ENCODE peak calls at places on chromosome 6, in ten cellular contexts. Q is AG04450; N is activated B cell treated with CpG ODN at 0.5 μM for 24 hours; A is H9; V is osteocyte; B is AG09309; K is PC-9; Y is nephron progenitor cell; J is heart right ventricle; H is CD4-positive, alpha-beta T cell. O is an unnamed sample.

GRCh38 chr6:134410531-134410930 is 92.6 kb upstream of the SGK1 start:
- DNase-seq in V (no peak), B (no peak), K (no peak), A (no peak), Y (no peak), J (no peak), H (no peak), Q (no peak), N (no peak), O (no peak)

GRCh38 chr6:150269857-150270223 is 99.0 kb upstream of the IYD start:
- DNase-seq in B (no peak), H (no peak), K (peak), Y (no peak), N (no peak), J (no peak), V (no peak), Q (no peak), A (peak), O (no peak)

GRCh38 chr6:170553686-170554085 is 483 bp upstream of the TBP start:
- DNase-seq in Q (no peak), N (no peak), K (peak), A (no peak), Y (no peak), H (no peak), J (no peak), V (no peak), B (no peak), O (no peak)

GRCh38 chr6:158381214-158381613 is 68.9 kb downstream of the TULP4 start:
- DNase-seq in H (no peak), Y (no peak), V (no peak), N (no peak), B (no peak), A (no peak), J (no peak), Q (no peak), K (no peak), O (no peak)

GRCh38 chr6:12068899-12069557 is 56.9 kb downstream of the HIVEP1 start:
- DNase-seq in N (no peak), J (no peak), Y (no peak), A (no peak), K (peak), V (no peak), H (no peak), B (no peak), Q (no peak), O (no peak)

GRCh38 chr6:130587778-130588520 is 222.1 kb downstream of the TMEM200A start:
- DNase-seq in Q (peak), Y (no peak), K (no peak), J (no peak), N (no peak), V (no peak), A (no peak), H (no peak), B (peak), O (no peak)

GRCh38 chr6:105651969-105652368 is 249.1 kb upstream of the PREP start:
- DNase-seq in Y (no peak), J (no peak), A (no peak), K (no peak), N (no peak), B (no peak), Q (no peak), V (no peak), H (no peak), O (no peak)

GRCh38 chr6:139376054-139376355 is 1.6 kb upstream of the CITED2 start:
- DNase-seq in A (no peak), Q (no peak), Y (no peak), H (no peak), B (no peak), J (peak), K (no peak), N (no peak), V (no peak), O (no peak)

GRCh38 chr6:32432050-32432450 is 7.6 kb upstream of the HLA-DRA start:
- DNase-seq in J (no peak), Q (no peak), B (no peak), K (no peak), V (no peak), H (no peak), Y (no peak), N (no peak), A (no peak), O (no peak)

GRCh38 chr6:34359438-34360158 is 32.9 kb downstream of the NUDT3 start:
- DNase-seq in V (no peak), K (no peak), Y (no peak), N (no peak), B (peak), A (no peak), H (no peak), J (no peak), Q (no peak), O (no peak)

GRCh38 chr6:42848700-42849099 is 30.7 kb upstream of the RPL7L1 start:
- DNase-seq in J (no peak), B (no peak), Q (no peak), K (no peak), N (no peak), H (no peak), Y (no peak), V (no peak), A (no peak), O (no peak)

GRCh38 chr6:2687456-2687855 is 63.3 kb downstream of the MYLK4 start:
- DNase-seq in H (no peak), Q (no peak), A (no peak), V (no peak), N (no peak), B (no peak), Y (no peak), J (no peak), K (no peak), O (no peak)

GRCh38 chr6:96899019-96899418 is 1.3 kb upstream of the NDUFAF4 start:
- DNase-seq in Y (no peak), K (peak), B (no peak), J (no peak), V (no peak), Q (peak), A (no peak), N (no peak), H (no peak), O (no peak)

GRCh38 chr6:25331085-25331685 is 52.0 kb downstream of the CARMIL1 start:
- DNase-seq in Y (no peak), A (no peak), J (no peak), B (no peak), K (no peak), N (no peak), H (no peak), V (no peak), Q (no peak), O (no peak)

GRCh38 chr6:3438190-3439167 is 18.4 kb downstream of the SLC22A23 start:
- DNase-seq in Q (peak), J (no peak), H (no peak), B (peak), N (no peak), K (no peak), V (no peak), A (no peak), Y (peak), O (no peak)

GRCh38 chr6:34506718-34507117 is 40.8 kb downstream of the PACSIN1 start:
- DNase-seq in H (no peak), Y (no peak), J (no peak), N (no peak), A (no peak), K (no peak), B (no peak), V (no peak), Q (no peak), O (no peak)

GRCh38 chr6:3749991-3750323 is 1.6 kb downstream of the PXDC1 start:
- DNase-seq in Q (no peak), H (no peak), V (peak), N (no peak), K (no peak), Y (no peak), J (no peak), B (no peak), A (no peak), O (no peak)

GRCh38 chr6:159979136-159979874 is 10.4 kb downstream of the IGF2R start:
- DNase-seq in J (peak), Y (no peak), K (peak), H (peak), Q (no peak), V (no peak), N (peak), A (no peak), B (no peak), O (no peak)

GRCh38 chr6:2951723-2952122 is 19.6 kb downstream of the SERPINB6 start:
- DNase-seq in J (peak), H (no peak), Y (no peak), V (peak), B (no peak), A (peak), Q (no peak), K (no peak), N (no peak), O (no peak)

GRCh38 chr6:2081155-2082138 is 164.0 kb downstream of the GMDS start:
- DNase-seq in V (no peak), J (no peak), N (no peak), Y (no peak), H (no peak), K (no peak), Q (no peak), A (no peak), B (no peak), O (no peak)

GRCh38 chr6:29524982-29525639 is 34.4 kb downstream of the UBD start:
- DNase-seq in A (no peak), V (no peak), Y (no peak), K (no peak), B (no peak), N (no peak), Q (no peak), J (no peak), H (no peak), O (no peak)

GRCh38 chr6:46917002-46917401 is 4.7 kb downstream of the ADGRF5 start:
- DNase-seq in J (no peak), N (no peak), B (no peak), Y (no peak), K (no peak), Q (no peak), A (no peak), H (no peak), V (no peak), O (no peak)

GRCh38 chr6:138533667-138534066 is 34.4 kb upstream of the NHSL1 start:
- DNase-seq in V (no peak), N (no peak), A (no peak), B (no peak), H (no peak), Q (no peak), K (peak), J (no peak), Y (no peak), O (no peak)

GRCh38 chr6:7060769-7061516 is 46.8 kb upstream of the RREB1 start:
- DNase-seq in Y (no peak), J (no peak), N (no peak), Q (no peak), V (no peak), K (peak), A (no peak), H (no peak), B (no peak), O (no peak)

GRCh38 chr6:37209461-37210205 is 39.7 kb downstream of the PIM1 start:
- DNase-seq in J (no peak), A (no peak), N (no peak), B (no peak), Y (no peak), K (no peak), V (no peak), H (peak), Q (no peak), O (no peak)

GRCh38 chr6:139129284-139129683 is 5.6 kb upstream of the HECA start:
- DNase-seq in N (no peak), K (no peak), Y (no peak), H (no peak), Q (no peak), J (no peak), B (peak), V (no peak), A (no peak), O (no peak)

GRCh38 chr6:45845546-45845945 is 170.1 kb downstream of the CLIC5 start:
- DNase-seq in B (peak), A (no peak), H (no peak), N (no peak), K (peak), J (no peak), Q (no peak), V (no peak), Y (no peak), O (no peak)

DNA sequence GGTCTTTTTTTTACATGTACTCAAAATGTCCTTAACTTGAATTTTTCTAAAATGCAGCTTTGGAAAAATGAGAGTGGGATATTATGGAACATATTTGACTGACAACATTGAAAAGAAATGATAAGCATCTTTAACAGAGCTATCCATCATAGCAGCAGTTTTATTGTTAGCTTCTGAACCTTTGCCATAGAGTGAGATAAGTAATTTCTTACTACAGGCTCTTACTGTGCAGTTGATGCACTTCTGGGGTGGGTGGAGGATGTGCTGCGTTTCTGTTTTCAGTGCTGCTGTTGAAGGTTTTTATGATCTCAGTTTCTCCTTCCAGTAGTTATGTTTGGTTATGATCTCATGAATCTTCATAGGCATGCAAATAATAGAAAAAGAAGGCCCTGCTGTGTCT is 267.0 kb downstream of the TMEM242 start:
- DNase-seq in Q (no peak), J (no peak), K (no peak), V (no peak), B (no peak), N (no peak), H (no peak), Y (no peak), A (no peak), O (no peak)
- TF ChIP-seq CTCF in Q (no peak), J (no peak), K (no peak), V (no peak), B (no peak), N (no peak), H (no peak), Y (no peak), A (no peak), O (no peak)

GRCh38 chr6:40661726-40662125 is 74.6 kb upstream of the LRFN2 start:
- DNase-seq in A (no peak), N (no peak), H (no peak), Q (no peak), Y (no peak), K (no peak), V (no peak), J (no peak), B (no peak), O (no peak)
- TF ChIP-seq CTCF in A (no peak), N (no peak), H (no peak), Q (no peak), Y (no peak), K (no peak), V (no peak), J (no peak), B (no peak), O (no peak)

GRCh38 chr6:101395345-101395744 is 1.8 kb downstream of the GRIK2 start:
- DNase-seq in J (no peak), H (no peak), Q (no peak), B (no peak), V (no peak), Y (no peak), K (no peak), A (no peak), N (no peak), O (no peak)
- TF ChIP-seq CTCF in J (no peak), H (no peak), Q (peak), B (peak), V (peak), Y (no peak), K (peak), A (no peak), N (no peak), O (peak)

GRCh38 chr6:71277926-71278594 is 10.6 kb upstream of the OGFRL1 start:
- DNase-seq in Y (no peak), K (no peak), V (no peak), H (no peak), Q (no peak), J (no peak), N (no peak), A (no peak), B (no peak), O (no peak)
- TF ChIP-seq CTCF in Y (no peak), K (no peak), V (no peak), H (no peak), Q (no peak), J (no peak), N (no peak), A (no peak), B (no peak), O (no peak)

GRCh38 chr6:14119764-14120163 is 2.2 kb downstream of the CD83 start:
- DNase-seq in Q (no peak), H (no peak), K (no peak), N (no peak), J (no peak), A (no peak), V (no peak), B (no peak), Y (no peak), O (no peak)

GRCh38 chr6:14118444-14118843 is 872 bp downstream of the CD83 start:
- DNase-seq in Y (no peak), H (no peak), Q (no peak), K (no peak), N (no peak), V (no peak), J (no peak), A (no peak), B (no peak), O (no peak)

GRCh38 chr6:14120556-14120955 is 3.0 kb downstream of the CD83 start:
- DNase-seq in H (no peak), Y (no peak), N (no peak), J (no peak), K (no peak), Q (no peak), B (no peak), V (no peak), A (no peak), O (no peak)

GRCh38 chr6:14118091-14118439 is 493 bp downstream of the CD83 start:
- DNase-seq in N (no peak), B (no peak), H (no peak), V (no peak), Y (no peak), A (no peak), K (no peak), J (no peak), Q (no peak), O (no peak)

DNA sequence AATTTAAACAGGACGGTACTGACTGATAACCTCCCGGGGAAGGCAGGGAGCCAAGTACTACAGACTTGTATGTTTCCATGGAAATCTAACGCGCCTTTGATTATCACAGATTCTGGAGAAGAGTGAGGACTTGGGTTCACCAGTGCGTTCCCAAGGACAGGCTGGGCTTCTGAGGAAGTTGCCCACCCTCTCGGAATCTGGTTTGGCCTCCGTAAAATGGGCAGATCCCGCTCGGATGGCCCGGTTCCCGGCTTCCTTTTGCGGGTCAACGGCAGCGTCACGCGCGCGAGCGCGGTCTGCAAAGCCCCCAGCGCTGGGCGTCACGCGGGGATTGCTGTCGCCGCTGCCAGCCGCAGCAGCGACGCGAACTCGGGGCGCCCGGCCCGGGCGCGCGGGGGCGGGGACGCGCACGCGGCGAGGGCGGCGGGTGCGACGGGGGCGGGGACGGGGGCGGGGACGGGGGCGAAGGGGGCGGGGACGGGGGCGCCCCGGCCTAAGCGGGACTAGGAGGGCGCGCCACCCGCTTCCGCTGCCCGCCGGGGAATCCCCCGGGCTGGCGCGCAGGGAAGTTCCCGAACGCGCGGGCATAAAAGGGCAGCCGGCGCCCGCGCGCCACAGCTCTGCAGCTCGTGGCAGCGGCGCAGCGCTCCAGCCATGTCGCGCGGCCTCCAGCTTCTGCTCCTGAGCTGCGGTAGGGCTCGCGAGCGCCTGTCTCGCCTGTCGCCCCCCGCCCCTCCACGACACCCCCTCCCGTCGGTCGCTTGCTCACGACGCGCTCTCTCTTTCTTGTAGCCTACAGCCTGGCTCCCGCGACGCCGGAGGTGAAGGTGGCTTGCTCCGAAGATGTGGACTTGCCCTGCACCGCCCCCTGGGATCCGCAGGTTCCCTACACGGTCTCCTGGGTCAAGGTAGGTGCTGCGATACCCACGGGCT is at the start of gene CD83:
- DNase-seq in Q (no peak), A (peak), K (peak), J (peak), N (peak), V (no peak), B (no peak), Y (peak), H (peak), O (peak)
- TF ChIP-seq CTCF in Q (peak), A (peak), K (no peak), J (no peak), N (no peak), V (peak), B (peak), Y (no peak), H (no peak), O (no peak)

GRCh38 chr6:15816661-15817060 is 153.8 kb upstream of the DTNBP1 start:
- DNase-seq in A (no peak), B (no peak), H (no peak), Q (no peak), J (no peak), V (no peak), Y (no peak), N (no peak), K (no peak), O (no peak)

GRCh38 chr6:15817100-15817499 is 154.3 kb upstream of the DTNBP1 start:
- DNase-seq in A (no peak), Q (no peak), K (no peak), V (no peak), B (no peak), N (no peak), Y (no peak), H (no peak), J (no peak), O (no peak)

GRCh38 chr6:15810618-15811017 is 147.8 kb upstream of the DTNBP1 start:
- DNase-seq in V (no peak), B (no peak), Q (no peak), J (no peak), A (no peak), Y (no peak), H (no peak), K (no peak), N (no peak), O (no peak)

DNA sequence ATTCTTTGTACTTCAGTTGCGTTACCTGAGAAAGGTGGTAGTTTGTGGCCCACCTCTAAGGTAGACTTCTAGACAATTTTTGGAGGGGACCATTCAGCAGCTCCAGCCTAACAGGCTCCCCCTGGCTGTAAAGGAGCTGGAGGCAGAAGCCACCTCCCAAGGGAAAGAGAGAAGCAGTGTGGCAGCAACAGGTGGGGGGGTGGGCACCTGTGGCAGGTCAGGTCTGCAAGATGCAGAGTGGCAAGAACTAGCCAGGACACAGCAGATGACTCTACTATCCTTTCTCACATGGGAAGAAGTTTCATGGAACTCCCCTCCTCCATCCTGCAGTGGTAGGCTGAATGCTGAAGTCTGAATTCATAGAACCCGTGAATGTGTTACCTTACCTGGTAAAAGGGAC is 148.3 kb upstream of the DTNBP1 start:
- DNase-seq in Y (no peak), K (no peak), B (no peak), A (no peak), H (no peak), N (no peak), V (no peak), Q (no peak), J (no peak), O (no peak)
- TF ChIP-seq CTCF in Y (no peak), K (no peak), B (no peak), A (peak), H (no peak), N (no peak), V (no peak), Q (no peak), J (no peak), O (peak)

DNA sequence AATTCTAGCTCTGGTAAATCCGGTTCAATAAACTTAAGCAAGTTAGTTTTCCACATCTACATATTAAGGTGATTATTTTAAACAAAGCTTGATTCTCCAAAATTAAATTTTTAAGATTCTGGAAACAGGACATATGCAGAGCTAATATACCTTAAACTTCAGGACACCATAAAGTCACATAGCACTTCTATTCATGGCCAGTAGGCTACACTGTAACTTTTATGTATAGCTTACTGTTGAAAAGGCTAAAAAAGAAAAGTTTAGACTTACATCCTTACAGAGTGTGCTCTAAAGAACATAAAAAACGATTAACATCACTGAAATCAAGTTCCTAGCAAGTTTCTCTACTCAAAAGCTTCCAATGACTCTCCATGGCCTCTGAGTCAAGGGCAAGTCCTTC is 224.7 kb downstream of the PTPRK start:
- DNase-seq in B (no peak), Y (no peak), H (no peak), N (no peak), J (no peak), Q (no peak), K (no peak), A (no peak), V (no peak), O (no peak)
- TF ChIP-seq CTCF in B (no peak), Y (no peak), H (no peak), N (no peak), J (no peak), Q (no peak), K (no peak), A (peak), V (peak), O (no peak)

O was measured in D721Med.